ENCODE peak calls at places on chromosomes 3 and 15, in seven cellular contexts. K, G, U, R, A, I and S are unnamed samples.

GRCh38 chr15:51267714-51268105 is 70.7 kb downstream of the CYP19A1 start:
- DNase-seq in G (no peak), R (no peak), I (no peak), A (peak; percentile 37), K (no peak), U (peak; percentile 66), S (no peak)

GRCh38 chr15:57296473-57297162 is 79.7 kb upstream of the CGNL1 start:
- DNase-seq in A (no peak), I (no peak), K (no peak), R (no peak), G (no peak), U (peak; percentile 75), S (no peak)

GRCh38 chr3:195170521-195170920 is 100.4 kb downstream of the XXYLT1 start:
- DNase-seq in G (no peak), I (no peak), K (no peak), R (peak; percentile 13), U (peak; percentile 32), A (no peak), S (no peak)

GRCh38 chr3:153621988-153622387 is 460.0 kb downstream of the RAP2B start:
- DNase-seq in I (peak; percentile 78), K (peak; percentile 44), U (no peak), A (no peak), R (no peak), G (no peak), S (peak; percentile 62)

GRCh38 chr15:77144492-77145070 is 73.7 kb upstream of the TSPAN3 start:
- DNase-seq in K (no peak), G (no peak), A (no peak), I (no peak), U (no peak), R (no peak), S (no peak)

GRCh38 chr15:93205413-93205812 is 116.4 kb upstream of the RGMA start:
- DNase-seq in G (no peak), I (no peak), U (no peak), R (no peak), K (no peak), A (no peak), S (no peak)

GRCh38 chr15:63156708-63157065 is 590 bp downstream of the RPS27L start:
- DNase-seq in G (peak; percentile 36), I (peak; percentile 35), U (peak; percentile 57), A (peak; percentile 45), K (no peak), R (peak; percentile 88), S (peak; percentile 58)

GRCh38 chr3:38219609-38220197 is 45.9 kb upstream of the SLC22A13 start:
- DNase-seq in I (no peak), K (no peak), U (no peak), R (no peak), A (no peak), G (no peak), S (no peak)

GRCh38 chr3:45124379-45124778 is 21.8 kb downstream of the CDCP1 start:
- DNase-seq in K (no peak), R (no peak), A (no peak), G (no peak), I (no peak), U (no peak), S (no peak)

GRCh38 chr3:131549340-131549739 is 46.6 kb upstream of the MRPL3 start:
- DNase-seq in K (peak; percentile 12), G (no peak), I (no peak), A (no peak), R (no peak), U (no peak), S (peak; percentile 59)

GRCh38 chr3:32147935-32148334 is 41.5 kb downstream of the GPD1L start:
- DNase-seq in A (no peak), R (no peak), G (no peak), K (no peak), I (peak; percentile 16), U (peak; percentile 51), S (no peak)

GRCh38 chr15:64209680-64210334 is 47.0 kb upstream of the PPIB start:
- DNase-seq in G (no peak), K (peak; percentile 4), I (peak; percentile 51), R (no peak), U (no peak), A (no peak), S (peak; percentile 36)

GRCh38 chr3:33441322-33441976 is 1.2 kb upstream of the UBP1 start:
- DNase-seq in A (no peak), I (no peak), R (no peak), G (no peak), K (no peak), U (no peak), S (no peak)

GRCh38 chr3:122944671-122945151 is 82.9 kb downstream of the SEMA5B start:
- DNase-seq in K (no peak), U (peak; percentile 47), R (no peak), A (no peak), I (no peak), G (no peak), S (no peak)

GRCh38 chr3:73827658-73828313 is 203.0 kb upstream of the PDZRN3 start:
- DNase-seq in U (no peak), R (no peak), K (no peak), G (no peak), I (no peak), A (no peak), S (no peak)

GRCh38 chr3:49745986-49746385 is 22.2 kb upstream of the GMPPB start:
- DNase-seq in A (no peak), I (no peak), K (no peak), U (no peak), G (no peak), R (no peak), S (no peak)

GRCh38 chr15:63833246-63833696 is 477 bp downstream of the HERC1 start:
- DNase-seq in U (peak; percentile 80), A (peak; percentile 90), K (no peak), R (peak; percentile 89), G (peak; percentile 60), I (peak; percentile 52), S (peak; percentile 41)

GRCh38 chr3:197397812-197398211 is 99.4 kb upstream of the DLG1 start:
- DNase-seq in U (no peak), G (no peak), A (no peak), K (no peak), I (no peak), R (peak; percentile 86), S (no peak)

GRCh38 chr15:40952301-40952900 is 870 bp upstream of the CHAC1 start:
- DNase-seq in I (no peak), R (no peak), K (no peak), A (no peak), G (peak; percentile 19), U (peak; percentile 52), S (no peak)

GRCh38 chr3:115517457-115518050 is 105.8 kb upstream of the GAP43 start:
- DNase-seq in A (no peak), R (no peak), I (no peak), K (no peak), U (no peak), G (no peak), S (peak; percentile 17)

GRCh38 chr3:67654099-67654831 is at the start of gene SUCLG2:
- DNase-seq in R (peak; percentile 98), G (peak; percentile 88), I (peak; percentile 87), U (peak; percentile 95), A (peak; percentile 89), K (peak; percentile 52), S (peak; percentile 93)

DNA sequence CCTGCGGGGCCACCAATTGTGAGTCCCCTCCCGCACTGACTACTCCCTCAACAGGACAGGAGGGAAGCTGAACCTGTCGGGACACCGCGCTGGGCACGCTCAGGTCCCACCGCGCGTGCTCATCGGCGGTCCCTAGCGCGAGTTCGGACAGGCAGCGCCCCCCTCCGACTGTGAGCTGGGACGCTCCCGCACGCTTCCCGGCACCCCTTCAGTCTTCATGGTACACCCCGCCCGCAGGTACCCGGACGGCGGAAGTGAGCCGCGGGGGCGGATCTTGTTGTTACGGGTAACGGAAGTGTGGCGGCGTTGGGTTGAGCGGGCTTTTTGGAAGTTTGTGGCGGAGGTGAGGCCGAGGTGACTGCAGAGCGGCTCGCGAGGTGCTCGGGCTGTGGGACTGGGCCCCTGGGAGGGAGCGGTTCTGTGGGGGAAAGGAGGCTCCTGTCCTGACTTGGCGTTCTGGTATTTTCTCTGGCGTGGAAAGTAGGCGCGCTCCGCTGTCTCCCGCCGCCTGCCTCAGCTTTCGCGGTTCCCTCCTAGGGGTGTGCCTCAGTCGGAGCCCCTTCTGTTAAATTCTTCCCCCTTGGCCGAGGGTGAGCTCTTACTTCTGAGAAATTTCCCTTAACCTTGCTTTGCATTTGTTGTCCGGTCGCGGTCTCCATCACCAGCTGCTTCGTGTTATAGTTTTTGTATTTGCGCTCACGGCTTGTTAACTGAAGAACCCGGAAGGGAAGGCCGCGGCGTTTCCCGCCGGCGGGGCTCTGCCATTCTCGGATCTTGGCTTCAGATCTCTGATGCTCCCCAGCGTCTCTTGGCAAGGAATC is at the start of gene FANCI:
- DNase-seq in A (peak; percentile 98), G (peak; percentile 96), I (peak; percentile 97), U (peak; percentile 99), K (peak; percentile 86), R (peak; percentile 99), S (peak; percentile 97)
- TF ChIP-seq CTCF in A (peak; percentile 67), G (peak; percentile 56), I (peak; percentile 78), U (peak; percentile 70), K (peak; percentile 43), R (no peak), S (peak; percentile 50)

DNA sequence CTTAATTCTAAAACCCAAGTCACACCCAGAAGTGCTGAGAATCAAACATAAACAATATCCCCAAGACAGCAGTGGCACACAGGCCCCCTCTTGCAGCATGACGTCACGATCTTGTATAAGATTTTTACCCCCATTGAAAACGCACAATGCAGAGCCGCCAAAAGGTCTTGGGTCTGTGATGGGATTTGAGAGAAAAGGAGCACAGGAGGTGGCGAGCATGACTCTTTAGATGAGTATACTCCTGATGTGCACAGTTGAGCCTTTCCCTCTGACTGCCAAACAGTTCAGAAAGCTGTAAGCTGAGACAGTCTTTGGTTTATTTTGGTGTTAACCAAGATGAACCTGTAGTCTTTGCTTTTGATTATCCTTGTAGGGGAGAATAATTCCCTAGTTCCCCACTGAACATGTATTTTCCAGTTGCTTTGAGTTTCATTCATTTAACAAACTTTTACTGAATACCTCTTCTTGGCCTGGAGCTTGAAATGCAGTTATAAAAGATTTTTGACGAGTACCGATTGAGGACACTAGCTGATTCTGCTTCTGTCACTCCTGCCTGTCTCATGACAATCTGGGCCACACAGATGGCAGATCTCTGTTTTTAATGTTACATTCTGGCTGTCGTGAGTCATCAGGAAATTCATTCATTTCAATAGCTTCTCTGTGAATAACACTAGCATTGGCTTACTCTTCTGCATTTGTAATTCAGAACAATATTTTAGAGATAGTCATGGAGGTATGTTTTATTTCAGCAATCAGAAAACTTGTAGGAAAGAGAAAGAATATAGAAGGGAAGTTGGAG is 28.9 kb downstream of the CFAP91 start:
- DNase-seq in R (no peak), G (no peak), A (peak; percentile 65), U (no peak), K (no peak), I (no peak), S (no peak)
- H3K4me3 ChIP-seq in R (no peak overlapping the region), G (no peak overlapping the region), A (no peak overlapping the region), U (no peak overlapping the region), K (no peak overlapping the region), I (no peak overlapping the region), S (no peak overlapping the region)

GRCh38 chr3:48088749-48089466 is 72.7 kb upstream of the MAP4 start:
- DNase-seq in I (peak; percentile 96), R (peak; percentile 100), K (peak; percentile 82), U (peak; percentile 98), A (peak; percentile 99), G (peak; percentile 96), S (peak; percentile 98)
- TF ChIP-seq CTCF in I (no peak), R (no peak), K (no peak), U (peak; percentile 36), A (peak; percentile 21), G (peak; percentile 6), S (no peak)

DNA sequence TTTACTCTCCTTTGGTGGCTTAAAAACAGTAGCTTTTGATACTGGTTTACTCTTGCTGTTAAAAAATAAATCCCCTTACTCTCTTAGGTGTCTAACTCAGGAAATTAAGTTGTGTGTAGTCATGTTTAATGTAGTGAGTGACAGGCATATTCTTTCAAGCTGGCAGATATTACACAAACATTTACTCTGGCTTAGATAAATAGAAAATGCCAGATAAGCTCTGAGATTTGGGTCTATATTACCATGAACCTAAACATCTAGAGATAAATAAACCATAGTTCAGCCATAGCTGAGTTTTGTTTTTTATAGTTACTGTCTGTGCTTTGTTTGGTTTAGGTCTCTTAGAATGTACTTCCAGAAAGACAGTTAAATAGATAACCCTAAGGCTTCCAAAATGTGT is 2.4 kb downstream of the SEMA6D start:
- DNase-seq in R (no peak), K (no peak), I (no peak), A (no peak), G (no peak), U (no peak), S (no peak)
- H3K4me3 ChIP-seq in R (no peak overlapping the region), K (no peak overlapping the region), I (no peak overlapping the region), A (peak overlapping the region; percentile 82), G (peak overlapping the region; percentile 69), U (peak overlapping the region; percentile 91), S (no peak overlapping the region)